ENCODE peak calls at places on chromosomes 5 and 9, in five cellular contexts. M, L, N, G and C are unnamed samples. For H3K4me1, the result is how much of the 10 kb centered on the place peaks cover.

GRCh38 chr9:105280730-105281129 is 36.3 kb downstream of the SLC44A1 start:
- DNase-seq in M (no peak), L (no peak), N (no peak), G (no peak), C (no peak)

GRCh38 chr9:107833295-107833694 is 343.7 kb upstream of the KLF4 start:
- DNase-seq in M (no peak), L (no peak), N (no peak), G (no peak), C (no peak)

GRCh38 chr9:126449725-126450443 is 123.3 kb downstream of the MVB12B start:
- DNase-seq in M (no peak), L (no peak), N (no peak), G (no peak), C (no peak)

GRCh38 chr5:18321516-18321915 is 687.3 kb downstream of the TAF11L14 start:
- DNase-seq in M (no peak), L (no peak), N (no peak), G (no peak), C (no peak)

GRCh38 chr5:115530426-115530825 is 14.1 kb downstream of the FEM1C start:
- DNase-seq in M (no peak), L (no peak), N (no peak), G (no peak), C (no peak)

GRCh38 chr9:93266521-93267001 is 82.6 kb downstream of the WNK2 start:
- DNase-seq in M (no peak), L (no peak), N (peak), G (no peak), C (no peak)

GRCh38 chr5:154465169-154465568 is 12.9 kb downstream of the HAND1 start:
- DNase-seq in M (no peak), L (no peak), N (no peak), G (no peak), C (no peak)

GRCh38 chr5:134114886-134115805 is 665 bp downstream of the TCF7 start:
- DNase-seq in M (no peak), L (peak), N (peak), G (no peak), C (peak)

GRCh38 chr5:143147918-143148317 is 255.6 kb downstream of the NR3C1 start:
- DNase-seq in M (no peak), L (no peak), N (no peak), G (no peak), C (no peak)

GRCh38 chr9:26656003-26656940 is 236.3 kb downstream of the CAAP1 start:
- DNase-seq in M (no peak), L (peak), N (no peak), G (peak), C (peak)

GRCh38 chr5:150624334-150625163 is 15.9 kb upstream of the SYNPO start:
- DNase-seq in M (peak), L (peak), N (no peak), G (no peak), C (peak)

GRCh38 chr5:178526796-178527457 is 63.3 kb downstream of the COL23A1 start:
- DNase-seq in M (no peak), L (no peak), N (no peak), G (no peak), C (no peak)
- H3K4me3 ChIP-seq in M (peak), L (no peak), N (no peak), G (no peak), C (no peak)

GRCh38 chr5:91126448-91126847 is 256.7 kb downstream of the ARRDC3 start:
- DNase-seq in M (no peak), L (no peak), N (no peak), G (no peak), C (no peak)

GRCh38 chr5:91128604-91129003 is 254.5 kb downstream of the ARRDC3 start:
- DNase-seq in M (no peak), L (no peak), N (no peak), G (no peak), C (no peak)

GRCh38 chr5:91126888-91127287 is 256.2 kb downstream of the ARRDC3 start:
- DNase-seq in M (no peak), L (no peak), N (no peak), G (no peak), C (no peak)

GRCh38 chr5:91125916-91126315 is 257.2 kb downstream of the ARRDC3 start:
- DNase-seq in M (no peak), L (no peak), N (no peak), G (no peak), C (no peak)

GRCh38 chr5:91127682-91128081 is 255.4 kb downstream of the ARRDC3 start:
- DNase-seq in M (no peak), L (no peak), N (no peak), G (no peak), C (no peak)
- H3K4me1 ChIP-seq in M (under half), L (under half), N (under half), G (under half), C (under half)

GRCh38 chr5:125409496-125410351 is 663.3 kb upstream of the ZNF608 start:
- DNase-seq in M (no peak), L (no peak), N (no peak), G (peak), C (peak)
- H3K4me3 ChIP-seq in M (no peak), L (no peak), N (no peak), G (no peak), C (peak)

GRCh38 chr9:127470662-127471061 is 19.4 kb downstream of the LRSAM1 start:
- DNase-seq in M (no peak), L (no peak), N (no peak), G (no peak), C (no peak)

GRCh38 chr9:127463891-127464290 is 12.6 kb downstream of the LRSAM1 start:
- DNase-seq in M (peak), L (no peak), N (no peak), G (no peak), C (peak)

GRCh38 chr9:127473501-127473900 is 22.2 kb downstream of the LRSAM1 start:
- DNase-seq in M (no peak), L (no peak), N (no peak), G (no peak), C (no peak)

GRCh38 chr9:127463382-127463781 is 12.1 kb downstream of the LRSAM1 start:
- DNase-seq in M (no peak), L (no peak), N (no peak), G (no peak), C (no peak)

GRCh38 chr9:127467621-127468020 is 16.3 kb downstream of the LRSAM1 start:
- DNase-seq in M (no peak), L (no peak), N (no peak), G (no peak), C (no peak)
- H3K4me1 ChIP-seq in M (under half), L (under half), N (under half), G (under half), C (under half)

DNA sequence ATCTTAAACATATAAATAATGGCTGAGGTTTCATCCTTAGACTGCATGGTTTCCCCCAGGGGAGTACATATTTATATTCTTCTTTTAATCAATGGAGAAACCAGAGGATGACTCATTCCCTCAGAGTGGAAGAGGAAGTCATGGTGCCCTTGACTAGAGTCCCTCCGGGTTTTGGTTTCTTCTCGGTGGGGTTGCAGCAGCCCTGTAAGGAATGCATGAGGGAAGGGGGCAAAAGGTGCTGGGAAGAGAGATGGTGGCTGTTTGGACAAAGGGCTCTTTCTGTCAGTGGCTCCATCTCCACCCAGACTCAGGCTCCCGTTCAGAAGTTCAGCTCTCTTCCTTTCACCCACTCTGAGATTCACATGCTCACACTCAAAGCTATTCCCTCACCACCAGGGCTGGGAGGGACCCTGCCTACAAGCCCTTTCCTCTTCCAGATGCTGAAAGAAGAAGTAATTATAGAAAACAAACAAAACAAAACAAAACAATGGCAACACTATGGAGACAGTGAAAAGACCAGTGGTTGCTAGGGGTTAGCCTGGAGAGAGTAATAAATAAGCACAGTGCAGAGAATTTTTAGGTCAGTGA is 129.8 kb upstream of the IL12B start:
- DNase-seq in M (no peak), L (no peak), N (no peak), G (no peak), C (no peak)
- H3K4me3 ChIP-seq in M (no peak), L (no peak), N (no peak), G (no peak), C (no peak)

GRCh38 chr5:141778683-141779082 is 96.7 kb upstream of the ARAP3 start:
- DNase-seq in M (no peak), L (no peak), N (no peak), G (no peak), C (no peak)

GRCh38 chr5:141777130-141777529 is 95.1 kb upstream of the ARAP3 start:
- DNase-seq in M (no peak), L (no peak), N (no peak), G (no peak), C (no peak)

GRCh38 chr5:141777711-141778110 is 95.7 kb upstream of the ARAP3 start:
- DNase-seq in M (no peak), L (no peak), N (no peak), G (no peak), C (no peak)

GRCh38 chr5:141779642-141780041 is 97.6 kb upstream of the ARAP3 start:
- DNase-seq in M (peak), L (no peak), N (no peak), G (no peak), C (no peak)

DNA sequence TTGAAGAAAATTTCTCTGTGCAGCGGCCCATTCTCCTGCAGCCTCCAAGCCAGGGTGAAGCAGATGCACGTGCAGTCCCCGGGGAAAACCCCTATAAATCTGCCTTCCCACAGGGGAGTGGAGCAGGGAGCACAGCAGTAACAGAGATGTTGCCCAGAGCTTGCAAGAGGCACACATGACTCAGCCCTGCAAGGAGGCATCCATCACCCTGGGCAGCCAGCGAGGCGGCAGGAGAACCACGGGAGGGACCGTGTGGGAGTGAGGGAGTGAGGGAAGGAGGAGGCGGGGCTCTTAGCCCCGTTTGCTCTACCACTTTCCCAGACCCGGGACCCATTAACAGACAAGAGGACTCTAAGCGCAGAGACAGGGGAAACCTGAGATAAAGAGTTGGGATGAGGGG is 96.2 kb upstream of the ARAP3 start:
- DNase-seq in M (no peak), L (no peak), N (no peak), G (no peak), C (peak)
- H3K4me1 ChIP-seq in M (under half), L (under half), N (under half), G (under half), C (under half)

DNA sequence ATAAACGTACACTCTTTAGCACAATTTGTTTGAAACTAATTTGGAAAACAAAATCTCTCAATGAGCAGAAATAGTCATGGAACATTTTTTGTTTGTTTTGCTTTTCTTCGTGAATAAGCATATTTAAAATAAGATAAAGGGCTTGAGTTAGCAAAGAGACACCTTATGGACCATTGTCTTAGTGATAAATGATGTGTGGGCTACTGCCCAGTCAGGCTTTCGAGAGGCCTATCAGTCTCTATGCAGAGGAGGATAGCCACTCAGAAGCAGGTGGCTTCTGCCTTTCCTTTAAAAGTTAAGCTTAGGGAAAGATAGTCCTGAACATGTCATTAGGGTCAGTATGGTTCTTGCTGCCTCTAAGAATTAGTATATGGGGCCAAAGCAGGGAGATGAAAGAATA is 2.1 kb upstream of the ARL15 start:
- DNase-seq in M (no peak), L (no peak), N (no peak), G (no peak), C (no peak)
- H3K4me3 ChIP-seq in M (no peak), L (no peak), N (no peak), G (no peak), C (no peak)